ENCODE peak calls at places on chromosome X, in five cellular contexts. H is AG08395; A is GM12892; U is stimulated activated CD8-positive, alpha-beta memory T cell treated with anti-CD3 and anti-CD28 coated beads, Interleukin-7, amount 100 ng/mL, for 24 hours; L is NCI-H1092. M is an unnamed sample.

GRCh38 chrX:84467898-84468297 is 34.4 kb downstream of the HDX start:
- DNase-seq in H (no peak), A (no peak), U (no peak), L (no peak), M (no peak)

GRCh38 chrX:16208601-16209000 is 41.3 kb downstream of the MAGEB17 start:
- DNase-seq in H (no peak), A (no peak), U (no peak), L (no peak), M (no peak)

GRCh38 chrX:11197671-11198070 is 86.5 kb downstream of the HCCS start:
- DNase-seq in H (no peak), A (no peak), U (no peak), L (no peak), M (no peak)

GRCh38 chrX:69158166-69159040 is 6.8 kb downstream of the PJA1 start:
- DNase-seq in H (peak; percentile 40), A (no peak), U (no peak), L (peak; percentile 70), M (peak; percentile 73)

GRCh38 chrX:136209016-136209738 is 42.0 kb downstream of the MAP7D3 start:
- DNase-seq in H (peak; percentile 62), A (no peak), U (no peak), L (no peak), M (peak; percentile 78)

GRCh38 chrX:34546366-34546765 is 110.7 kb downstream of the TMEM47 start:
- DNase-seq in H (no peak), A (no peak), U (no peak), L (no peak), M (no peak)

GRCh38 chrX:47235691-47236103 is 2.9 kb downstream of the USP11 start:
- DNase-seq in H (no peak), A (no peak), U (no peak), L (no peak), M (no peak)

GRCh38 chrX:850471-850916 is 219.9 kb downstream of the SHOX start:
- DNase-seq in H (no peak), A (no peak), U (no peak), L (no peak), M (no peak)

GRCh38 chrX:38484607-38485498 is 76.5 kb upstream of the TSPAN7 start:
- DNase-seq in H (no peak), A (no peak), U (no peak), L (no peak), M (no peak)

GRCh38 chrX:143788265-143788664 is 67.7 kb upstream of the SPANXN2 start:
- DNase-seq in H (no peak), A (no peak), U (no peak), L (peak; percentile 7), M (no peak)

GRCh38 chrX:105695451-105695850 is 126.9 kb upstream of the NRK start:
- DNase-seq in H (no peak), A (no peak), U (no peak), L (no peak), M (no peak)

GRCh38 chrX:130702867-130703707 is 199.9 kb downstream of the ENOX2 start:
- DNase-seq in H (peak; percentile 15), A (no peak), U (no peak), L (no peak), M (no peak)

GRCh38 chrX:65266482-65266881 is 268.1 kb downstream of the LAS1L start:
- DNase-seq in H (no peak), A (no peak), U (no peak), L (no peak), M (no peak)

GRCh38 chrX:145630806-145631435 is 186.7 kb upstream of the SLITRK2 start:
- DNase-seq in H (no peak), A (no peak), U (no peak), L (no peak), M (no peak)

GRCh38 chrX:110734894-110735541 is 60.6 kb downstream of the CHRDL1 start:
- DNase-seq in H (peak; percentile 60), A (no peak), U (no peak), L (no peak), M (no peak)

GRCh38 chrX:132592880-132593279 is 104.0 kb upstream of the MBNL3 start:
- DNase-seq in H (peak; percentile 26), A (no peak), U (no peak), L (peak; percentile 79), M (no peak)

GRCh38 chrX:50648151-50648550 is 165.8 kb downstream of the SHROOM4 start:
- DNase-seq in H (no peak), A (no peak), U (no peak), L (no peak), M (no peak)

GRCh38 chrX:25020391-25021131 is 4.8 kb upstream of the ARX start:
- DNase-seq in H (no peak), A (no peak), U (no peak), L (peak; percentile 8), M (no peak)

GRCh38 chrX:143455045-143455444 is 62.2 kb downstream of the SPANXN3 start:
- DNase-seq in H (no peak), A (no peak), U (no peak), L (peak; percentile 7), M (no peak)

GRCh38 chrX:77505227-77505626 is 58.0 kb downstream of the FGF16 start:
- DNase-seq in H (no peak), A (no peak), U (no peak), L (no peak), M (no peak)

GRCh38 chrX:29617725-29618124 is 597.6 kb upstream of the MAGEB2 start:
- DNase-seq in H (no peak), A (no peak), U (no peak), L (no peak), M (no peak)

GRCh38 chrX:39972340-39972739 is 125.4 kb downstream of the BCOR start:
- DNase-seq in H (peak; percentile 38), A (no peak), U (no peak), L (no peak), M (no peak)

GRCh38 chrX:112636288-112636687 is 43.5 kb downstream of the LHFPL1 start:
- DNase-seq in H (peak; percentile 5), A (no peak), U (no peak), L (no peak), M (no peak)

GRCh38 chrX:154827624-154828408 is 6.6 kb downstream of the SMIM9 start:
- DNase-seq in H (no peak), A (no peak), U (no peak), L (no peak), M (no peak)

GRCh38 chrX:38095971-38096529 is 89.7 kb downstream of the SYTL5 start:
- DNase-seq in H (no peak), A (no peak), U (no peak), L (no peak), M (no peak)

GRCh38 chrX:49070988-49071387 is 2.8 kb downstream of the PRAF2 start:
- DNase-seq in H (no peak), A (no peak), U (no peak), L (no peak), M (no peak)

GRCh38 chrX:44914532-44915198 is 41.7 kb downstream of the KDM6A start:
- DNase-seq in H (peak; percentile 47), A (no peak), U (no peak), L (no peak), M (no peak)

GRCh38 chrX:30615229-30615628 is 37.7 kb upstream of the TASL start:
- DNase-seq in H (no peak), A (no peak), U (no peak), L (no peak), M (no peak)

M was measured in coronary artery.